ENCODE peak calls at places on chromosomes 4 and X, in six cellular contexts. Y is Karpas-422, K is tibial nerve, B is GM23248, Z is AG09309, W is retinal pigment epithelial cell. T is an unnamed sample.

GRCh38 chrX:1411331-1411730 is 19.4 kb upstream of the SLC25A6 start:
- DNase-seq in Y (no peak), K (no peak), B (no peak), Z (no peak), W (no peak), T (no peak)

GRCh38 chr4:52836120-52836519 is 26.0 kb upstream of the RASL11B start:
- DNase-seq in Y (no peak), K (no peak), B (no peak), Z (no peak), W (no peak), T (no peak)

GRCh38 chr4:153228512-153229145 is 24.4 kb downstream of the TRIM2 start:
- DNase-seq in Y (no peak), K (no peak), B (no peak), Z (no peak), W (no peak), T (no peak)

GRCh38 chrX:44935640-44936039 is 62.7 kb downstream of the KDM6A start:
- DNase-seq in Y (no peak), K (no peak), B (no peak), Z (no peak), W (no peak), T (no peak)

GRCh38 chrX:136754641-136755040 is 26.1 kb downstream of the ARHGEF6 start:
- DNase-seq in Y (no peak), K (no peak), B (no peak), Z (no peak), W (no peak), T (peak; percentile 71)

GRCh38 chr4:53706422-53707032 is 115.2 kb upstream of the LNX1 start:
- DNase-seq in Y (peak; percentile 88), K (no peak), B (peak; percentile 79), Z (peak; percentile 34), W (no peak), T (peak; percentile 11)

GRCh38 chr4:114100288-114101031 is 121.0 kb upstream of the ARSJ start:
- DNase-seq in Y (no peak), K (no peak), B (no peak), Z (no peak), W (no peak), T (no peak)

GRCh38 chr4:7750508-7750907 is 189.2 kb downstream of the AFAP1 start:
- DNase-seq in Y (no peak), K (no peak), B (no peak), Z (no peak), W (no peak), T (no peak)

GRCh38 chrX:102840871-102841705 is 96.0 kb upstream of the RAB40AL start:
- DNase-seq in Y (peak; percentile 70), K (no peak), B (peak; percentile 10), Z (no peak), W (no peak), T (peak; percentile 5)

GRCh38 chrX:85905851-85906250 is 141.5 kb downstream of the CHM start:
- DNase-seq in Y (no peak), K (no peak), B (no peak), Z (no peak), W (no peak), T (no peak)

GRCh38 chr4:41281038-41281634 is 24.4 kb downstream of the UCHL1 start:
- DNase-seq in Y (peak; percentile 87), K (no peak), B (peak; percentile 83), Z (peak; percentile 50), W (peak; percentile 56), T (peak; percentile 64)

GRCh38 chrX:150533863-150534262 is 34.6 kb upstream of the MTM1 start:
- DNase-seq in Y (no peak), K (no peak), B (no peak), Z (no peak), W (no peak), T (no peak)

GRCh38 chr4:165700855-165701254 is 172.2 kb upstream of the TLL1 start:
- DNase-seq in Y (peak; percentile 71), K (no peak), B (no peak), Z (no peak), W (no peak), T (no peak)

GRCh38 chr4:120918788-120919187 is 3.7 kb downstream of the PRDM5 start:
- DNase-seq in Y (no peak), K (no peak), B (peak; percentile 65), Z (no peak), W (no peak), T (no peak)

GRCh38 chrX:39204945-39205344 is 403.7 kb downstream of the MID1IP1 start:
- DNase-seq in Y (no peak), K (no peak), B (no peak), Z (no peak), W (no peak), T (no peak)

GRCh38 chr4:15457401-15458201 is 12.1 kb upstream of the CC2D2A start:
- DNase-seq in Y (peak; percentile 75), K (no peak), B (peak; percentile 78), Z (peak; percentile 60), W (no peak), T (peak; percentile 33)

DNA sequence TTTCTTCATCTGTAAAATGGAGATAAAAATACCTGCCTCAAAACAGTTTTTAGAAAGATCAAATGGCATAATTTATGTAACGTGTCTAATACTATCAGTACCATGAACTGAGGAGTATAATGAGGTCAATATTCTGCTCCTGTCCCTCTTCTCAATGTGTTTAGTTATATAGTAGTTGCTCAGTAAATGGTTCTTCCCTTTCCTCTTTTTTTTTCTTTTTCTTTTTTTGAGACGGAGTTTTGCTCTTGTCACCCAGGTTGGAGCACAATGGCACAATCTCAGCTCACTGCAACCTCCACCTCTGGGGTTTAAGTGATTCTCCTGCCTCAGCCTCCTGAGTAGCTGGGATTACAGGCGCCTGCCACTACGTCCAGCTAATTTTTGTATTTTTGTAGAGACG is 1.3 kb downstream of the YIPF6 start:
- DNase-seq in Y (no peak), K (no peak), B (no peak), Z (no peak), W (no peak), T (no peak)
- H3K4me3 ChIP-seq in Y (peak overlapping the region; percentile 73), K (no peak overlapping the region), B (peak overlapping the region; percentile 97), Z (no peak overlapping the region), W (no peak overlapping the region), T (peak overlapping the region; percentile 76)

GRCh38 chr4:244471-244870 is 60.8 kb downstream of the ZNF732 start:
- DNase-seq in Y (peak; percentile 89), K (no peak), B (peak; percentile 43), Z (peak; percentile 1), W (no peak), T (peak; percentile 73)

GRCh38 chr4:243407-243806 is 61.9 kb downstream of the ZNF732 start:
- DNase-seq in Y (no peak), K (no peak), B (no peak), Z (no peak), W (no peak), T (no peak)

DNA sequence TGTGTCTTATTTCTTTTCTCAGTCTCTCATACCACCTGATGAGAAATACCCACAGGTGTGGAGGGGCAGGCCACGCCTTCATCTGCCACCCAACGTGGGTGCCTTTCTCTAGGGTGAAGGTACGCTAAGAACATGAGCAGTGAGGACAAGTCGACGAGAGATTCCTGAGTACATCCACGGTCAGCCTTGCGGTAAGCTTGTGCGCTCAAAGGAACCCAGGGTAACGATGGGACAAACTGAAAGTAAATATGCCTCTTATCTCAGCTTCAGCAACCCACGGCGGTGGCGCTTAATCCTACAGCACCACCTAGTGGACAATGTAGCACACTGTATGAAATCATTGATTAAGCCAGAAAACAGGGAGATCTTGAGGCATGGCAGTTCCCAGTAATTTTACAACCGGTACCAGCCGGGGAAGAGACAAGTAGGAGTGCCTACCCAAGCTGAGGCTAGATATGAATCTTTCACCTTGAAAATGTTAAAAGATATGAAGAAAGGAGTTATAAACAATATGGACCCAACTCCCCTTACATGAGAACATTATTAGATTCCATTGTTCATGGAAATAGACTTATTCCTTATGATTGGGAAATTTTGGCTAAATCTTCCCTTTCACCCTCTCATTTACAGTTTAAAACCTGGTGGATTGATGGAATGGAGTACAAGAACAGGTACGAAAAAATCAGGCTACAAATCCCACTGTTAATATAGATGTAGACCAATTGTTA is 63.0 kb downstream of the ZNF732 start:
- DNase-seq in Y (peak; percentile 93), K (no peak), B (peak; percentile 67), Z (peak; percentile 17), W (no peak), T (peak; percentile 86)
- H3K4me3 ChIP-seq in Y (peak overlapping the region; percentile 58), K (peak overlapping the region; percentile 18), B (peak overlapping the region; percentile 63), Z (peak overlapping the region; percentile 23), W (no peak overlapping the region), T (peak overlapping the region; percentile 43)

GRCh38 chrX:50469206-50469605 is 1.4 kb downstream of the DGKK start:
- DNase-seq in Y (no peak), K (no peak), B (no peak), Z (no peak), W (no peak), T (no peak)

GRCh38 chrX:50475208-50475607 is 4.6 kb upstream of the DGKK start:
- DNase-seq in Y (no peak), K (no peak), B (no peak), Z (no peak), W (no peak), T (no peak)

GRCh38 chrX:50471390-50471789 is 765 bp upstream of the DGKK start:
- DNase-seq in Y (no peak), K (no peak), B (no peak), Z (no peak), W (no peak), T (no peak)

DNA sequence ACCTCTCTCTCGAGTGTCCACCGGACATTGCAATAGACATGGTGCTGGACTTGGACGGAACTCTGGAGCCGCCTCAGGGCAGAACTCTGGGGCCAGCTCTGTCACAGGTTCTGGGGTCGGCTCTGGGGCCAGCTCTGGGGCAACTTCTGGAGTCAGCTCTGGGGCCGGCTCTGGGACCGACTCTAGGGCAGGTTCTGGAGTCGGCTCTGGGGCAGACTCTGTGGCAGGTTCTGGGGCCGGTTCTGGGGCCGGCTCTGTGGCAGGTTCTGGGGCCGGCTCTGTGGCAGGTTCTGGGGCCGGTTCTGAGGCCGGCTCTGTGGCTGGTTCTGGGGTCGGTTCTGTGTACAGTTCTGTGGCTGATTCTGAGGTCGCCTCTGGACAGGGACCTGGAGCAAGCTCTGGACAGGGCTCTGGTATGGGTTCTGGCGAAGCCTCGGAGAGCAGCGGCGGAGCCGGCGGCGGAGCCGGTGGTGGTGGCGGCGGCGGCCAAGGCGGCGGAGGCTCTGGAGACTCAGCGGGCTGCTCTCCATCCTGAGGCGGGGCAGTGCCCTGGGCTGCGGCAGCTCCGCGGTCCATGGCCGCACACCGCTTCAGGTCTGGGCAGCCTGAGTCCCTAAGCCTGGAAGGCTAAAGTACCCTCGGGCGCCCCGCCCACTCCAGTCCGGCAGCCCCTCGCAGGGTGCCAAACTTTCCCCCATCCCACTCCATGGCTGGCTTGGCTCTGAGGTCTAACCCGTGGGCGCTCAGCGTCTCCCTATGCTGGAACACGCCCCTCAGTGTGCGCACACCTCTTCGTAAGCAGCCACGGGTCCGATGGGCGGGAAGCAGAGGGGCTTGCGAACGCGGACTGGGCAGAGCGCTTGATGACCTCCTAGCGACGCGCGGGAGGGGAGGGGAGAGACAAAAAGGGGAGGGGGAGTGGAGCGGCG is at the start of gene DGKK:
- DNase-seq in Y (no peak), K (no peak), B (peak; percentile 9), Z (no peak), W (no peak), T (no peak)
- H3K4me3 ChIP-seq in Y (no peak within 1 kb of the TSS), K (no peak within 1 kb of the TSS), B (no peak within 1 kb of the TSS), Z (no peak within 1 kb of the TSS), W (peak within 1 kb of the TSS; percentile 10), T (no peak within 1 kb of the TSS)

GRCh38 chr4:134663742-134664141 is 462.2 kb upstream of the PABPC4L start:
- DNase-seq in Y (no peak), K (no peak), B (no peak), Z (no peak), W (no peak), T (no peak)

GRCh38 chr4:134666640-134667039 is 465.1 kb upstream of the PABPC4L start:
- DNase-seq in Y (no peak), K (no peak), B (no peak), Z (no peak), W (no peak), T (no peak)

GRCh38 chr4:134665429-134665828 is 463.8 kb upstream of the PABPC4L start:
- DNase-seq in Y (no peak), K (no peak), B (no peak), Z (no peak), W (no peak), T (no peak)

GRCh38 chr4:134668237-134668636 is 466.6 kb upstream of the PABPC4L start:
- DNase-seq in Y (peak; percentile 42), K (no peak), B (no peak), Z (no peak), W (no peak), T (no peak)
- H3K4me3 ChIP-seq in Y (no peak overlapping the region), K (no peak overlapping the region), B (no peak overlapping the region), Z (no peak overlapping the region), W (no peak overlapping the region), T (no peak overlapping the region)